ENCODE peak calls at places on chromosomes 6 and 20, in five cellular contexts. S is HTR-8/SVneo, H is hypothalamus, Q is amniotic stem cell, Z is lung. L is an unnamed sample.
A peak's percentile ranks its signal among the peaks of the same experiment; 100 is the strongest.

GRCh38 chr6:63537126-63537958 is 34.9 kb upstream of the LOC128125822 start:
- DNase-seq in S (no peak), H (no peak), Q (no peak), Z (no peak), L (no peak)

GRCh38 chr20:57251344-57251743 is 15.1 kb downstream of the BMP7 start:
- DNase-seq in S (peak; percentile 62), H (no peak), Q (no peak), Z (no peak), L (no peak)

GRCh38 chr6:35677456-35677855 is 11.3 kb downstream of the FKBP5 start:
- DNase-seq in S (no peak), H (no peak), Q (no peak), Z (no peak), L (no peak)

GRCh38 chr6:148681666-148682065 is 65.2 kb upstream of the UST start:
- DNase-seq in S (no peak), H (no peak), Q (no peak), Z (no peak), L (no peak)

GRCh38 chr20:30484749-30485070 is 772.8 kb upstream of the DEFB115 start:
- DNase-seq in S (no peak), H (no peak), Q (no peak), Z (no peak), L (no peak)

GRCh38 chr6:158796353-158796752 is 22.8 kb downstream of the EZR start:
- DNase-seq in S (no peak), H (no peak), Q (no peak), Z (no peak), L (no peak)

GRCh38 chr6:101716810-101717209 is 323.3 kb downstream of the GRIK2 start:
- DNase-seq in S (no peak), H (no peak), Q (no peak), Z (no peak), L (no peak)

GRCh38 chr6:31225735-31226134 is 46.2 kb downstream of the HLA-C start:
- DNase-seq in S (no peak), H (no peak), Q (no peak), Z (no peak), L (no peak)

GRCh38 chr6:149239573-149240209 is 77.8 kb upstream of the TAB2 start:
- DNase-seq in S (no peak), H (no peak), Q (no peak), Z (no peak), L (no peak)

GRCh38 chr20:2379511-2380229 is 1.0 kb upstream of the TGM6 start:
- DNase-seq in S (no peak), H (no peak), Q (no peak), Z (no peak), L (no peak)

GRCh38 chr6:170505306-170505705 is 47.8 kb downstream of the PSMB1 start:
- DNase-seq in S (no peak), H (no peak), Q (no peak), Z (no peak), L (no peak)

GRCh38 chr20:25669826-25670422 is 26.7 kb downstream of the ZNF337 start:
- DNase-seq in S (no peak), H (no peak), Q (peak; percentile 24), Z (no peak), L (peak; percentile 27)

GRCh38 chr6:109690373-109690739 is 646 bp downstream of the AK9 start:
- DNase-seq in S (no peak), H (peak; percentile 50), Q (no peak), Z (peak; percentile 66), L (no peak)

GRCh38 chr6:129235167-129236072 is 352.5 kb downstream of the LAMA2 start:
- DNase-seq in S (no peak), H (no peak), Q (no peak), Z (no peak), L (no peak)

GRCh38 chr20:44738779-44739477 is 6.7 kb upstream of the KCNK15 start:
- DNase-seq in S (peak; percentile 100), H (peak; percentile 42), Q (no peak), Z (peak; percentile 79), L (peak; percentile 84)

GRCh38 chr6:30972816-30973215 is 10.7 kb upstream of the MUC21 start:
- DNase-seq in S (no peak), H (no peak), Q (no peak), Z (no peak), L (no peak)

GRCh38 chr6:128759901-128760300 is 123.0 kb upstream of the LAMA2 start:
- DNase-seq in S (no peak), H (no peak), Q (no peak), Z (no peak), L (no peak)

GRCh38 chr6:84048588-84048987 is 15.0 kb downstream of the MRAP2 start:
- DNase-seq in S (no peak), H (no peak), Q (no peak), Z (no peak), L (no peak)

GRCh38 chr20:46350201-46350985 is 42.1 kb upstream of the CDH22 start:
- DNase-seq in S (peak; percentile 95), H (no peak), Q (peak; percentile 63), Z (no peak), L (no peak)

GRCh38 chr6:37258405-37258704 is 411 bp upstream of the TMEM217 start:
- DNase-seq in S (no peak), H (no peak), Q (no peak), Z (no peak), L (peak; percentile 49)

GRCh38 chr6:135331002-135331401 is 149.9 kb downstream of the MYB start:
- DNase-seq in S (no peak), H (no peak), Q (no peak), Z (no peak), L (no peak)

GRCh38 chr20:47117789-47118188 is 223.1 kb downstream of the EYA2 start:
- DNase-seq in S (no peak), H (no peak), Q (no peak), Z (no peak), L (no peak)

GRCh38 chr6:149079911-149080501 is 237.5 kb upstream of the TAB2 start:
- DNase-seq in S (no peak), H (peak; percentile 6), Q (no peak), Z (no peak), L (no peak)